ENCODE peak calls at places on chromosome 12, in seven cellular contexts. Z is mesendoderm, D is neuronal stem cell, Y is IMR-90, H is H9, A is mesenchymal stem cell, X is trophoblast cell. P is an unnamed sample.

GRCh38 chr12:132143328-132144071 is 619 bp downstream of the DDX51 start:
- DNase-seq in A (no peak), H (no peak), X (no peak), Y (no peak), Z (no peak), D (no peak), P (no peak)

GRCh38 chr12:49953146-49953545 is 2.6 kb downstream of the AQP2 start:
- DNase-seq in A (no peak), Y (no peak), X (no peak), Z (no peak), H (no peak), D (no peak), P (no peak)

GRCh38 chr12:130990034-130990433 is 36.3 kb downstream of the ADGRD1 start:
- DNase-seq in H (no peak), D (no peak), X (no peak), A (no peak), Y (no peak), Z (no peak), P (no peak)

GRCh38 chr12:49549735-49550710 is 11.2 kb downstream of the KCNH3 start:
- DNase-seq in H (no peak), X (no peak), Y (no peak), A (no peak), Z (no peak), D (no peak), P (no peak)

GRCh38 chr12:109927622-109928021 is 27.5 kb downstream of the TCHP start:
- DNase-seq in Z (peak; percentile 57), Y (peak; percentile 41), D (no peak), A (peak; percentile 57), X (peak; percentile 72), H (peak; percentile 71), P (no peak)

GRCh38 chr12:2773199-2773875 is 21.4 kb upstream of the FKBP4 start:
- DNase-seq in Y (no peak), X (no peak), A (no peak), Z (no peak), D (no peak), H (peak; percentile 29), P (no peak)

GRCh38 chr12:104748790-104749189 is 209.3 kb downstream of the SLC41A2 start:
- DNase-seq in A (peak; percentile 73), Y (peak; percentile 60), H (peak; percentile 12), X (peak; percentile 79), Z (no peak), D (no peak), P (no peak)

GRCh38 chr12:93581370-93581769 is 8.9 kb downstream of the SOCS2 start:
- DNase-seq in H (no peak), Z (no peak), A (no peak), Y (no peak), D (no peak), X (no peak), P (no peak)

GRCh38 chr12:62484234-62484633 is 17.6 kb downstream of the MON2 start:
- DNase-seq in D (no peak), A (no peak), H (no peak), Y (no peak), Z (no peak), X (peak; percentile 11), P (no peak)

GRCh38 chr12:45913631-45914030 is 76.7 kb downstream of the SCAF11 start:
- DNase-seq in H (no peak), D (no peak), A (no peak), Z (no peak), Y (no peak), X (no peak), P (no peak)

GRCh38 chr12:45914090-45914489 is 76.3 kb downstream of the SCAF11 start:
- DNase-seq in H (no peak), Z (peak; percentile 67), D (no peak), A (peak; percentile 80), Y (peak; percentile 91), X (no peak), P (no peak)

DNA sequence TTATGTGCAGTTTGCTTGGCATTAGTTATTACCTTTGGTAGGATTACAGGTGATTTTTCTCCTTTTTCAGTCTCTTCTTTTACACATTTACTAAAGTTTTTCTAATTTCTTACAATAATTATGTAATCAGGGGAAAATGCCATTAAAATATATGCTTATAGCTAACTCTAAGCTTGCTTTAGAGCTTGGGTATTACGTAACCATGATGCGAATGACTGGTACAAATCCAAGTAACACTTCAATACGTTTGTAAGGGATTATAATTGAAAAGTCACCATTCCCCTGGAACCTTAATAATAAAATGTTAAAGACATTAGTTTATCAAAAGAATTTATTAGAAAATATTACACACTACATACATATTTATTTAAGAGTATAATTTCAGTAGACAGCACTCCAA is 71.6 kb downstream of the SCAF11 start:
- DNase-seq in A (no peak), X (no peak), Z (no peak), H (no peak), D (no peak), Y (no peak), P (no peak)
- H4K8ac ChIP-seq in A (no peak overlapping the region), X (no peak overlapping the region), Z (no peak overlapping the region), H (no peak overlapping the region), D (no peak overlapping the region), Y (no peak overlapping the region), P (no peak overlapping the region)

DNA sequence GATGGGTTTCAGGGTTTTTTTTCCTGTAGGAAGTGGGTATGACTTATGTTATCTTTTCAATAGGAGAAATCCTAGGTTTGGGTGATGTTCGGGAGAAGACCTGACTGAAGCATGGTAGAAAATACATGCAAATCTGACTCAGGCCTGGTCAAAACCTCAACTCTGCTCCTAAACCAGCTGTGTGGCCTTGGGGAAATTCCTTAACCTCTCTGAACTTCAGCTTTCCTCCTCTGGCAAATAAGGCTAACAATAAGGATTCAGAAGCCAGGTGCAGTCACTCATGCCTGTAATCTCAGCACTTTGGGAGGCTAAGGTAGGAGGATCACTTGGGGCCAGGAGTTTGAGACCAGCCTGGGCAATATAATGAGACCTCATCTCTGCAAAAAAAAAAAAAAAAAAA is 148.5 kb downstream of the PHETA1 start:
- DNase-seq in D (no peak), A (no peak), Y (no peak), X (no peak), Z (no peak), H (no peak), P (no peak)
- H2BK120ac ChIP-seq in D (no peak overlapping the region), A (no peak overlapping the region), Y (no peak overlapping the region), X (no peak overlapping the region), Z (no peak overlapping the region), H (no peak overlapping the region), P (no peak overlapping the region)

DNA sequence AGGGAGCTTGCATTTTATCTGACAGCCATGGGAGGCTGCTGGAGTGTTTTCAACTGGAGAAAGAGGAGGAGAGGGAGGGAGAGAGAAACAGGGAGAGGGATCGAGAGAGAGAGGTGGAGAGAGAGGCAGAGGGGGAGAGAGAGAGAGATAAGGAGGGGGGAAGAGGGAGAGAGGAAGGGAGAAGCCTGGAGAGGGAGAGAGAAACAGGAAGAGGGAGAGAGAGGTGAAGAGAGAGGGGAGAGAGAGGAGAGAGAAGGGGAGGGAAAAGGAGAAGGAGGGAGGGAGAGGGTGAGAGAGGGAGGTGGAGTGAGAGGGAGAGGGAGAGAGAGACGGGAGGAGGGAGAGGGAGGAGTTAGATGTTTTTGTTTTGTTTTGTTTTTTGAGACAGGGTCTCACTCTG is 45.6 kb downstream of the DNAH10 start:
- DNase-seq in Y (no peak), A (no peak), X (no peak), H (no peak), D (no peak), Z (peak; percentile 18), P (no peak)
- H4K8ac ChIP-seq in Y (no peak overlapping the region), A (no peak overlapping the region), X (no peak overlapping the region), H (no peak overlapping the region), D (no peak overlapping the region), Z (no peak overlapping the region), P (no peak overlapping the region)

DNA sequence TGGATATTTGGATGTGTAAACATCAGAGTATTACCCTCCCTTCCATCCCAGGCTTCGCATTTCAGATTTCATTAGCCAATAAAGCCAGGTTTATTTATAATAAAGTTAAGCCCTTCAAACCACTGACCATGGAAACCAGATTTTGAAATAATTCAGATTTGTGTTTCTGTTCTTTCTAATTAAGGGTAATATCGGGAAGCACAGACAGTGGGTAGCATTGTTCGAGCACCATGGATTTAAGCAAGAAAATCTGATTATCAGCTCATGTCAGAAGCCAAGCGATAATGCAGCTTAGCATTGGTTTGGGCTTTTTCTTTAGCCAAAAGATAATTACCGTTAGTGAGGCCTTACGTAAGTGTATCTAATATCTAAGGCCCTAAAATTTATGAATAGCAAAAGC is 116.1 kb downstream of the C12orf42 start:
- DNase-seq in Z (no peak), D (no peak), A (no peak), Y (no peak), H (no peak), X (no peak), P (no peak)
- H2BK120ac ChIP-seq in Z (no peak overlapping the region), D (no peak overlapping the region), A (no peak overlapping the region), Y (no peak overlapping the region), H (no peak overlapping the region), X (no peak overlapping the region), P (no peak overlapping the region)

GRCh38 chr12:42588981-42589464 is 523 bp downstream of the PRICKLE1 start:
- DNase-seq in Y (peak; percentile 38), X (peak; percentile 54), D (peak; percentile 43), Z (peak; percentile 80), A (peak; percentile 47), H (peak; percentile 76), P (peak; percentile 80)

GRCh38 chr12:42587564-42588307 is 1.8 kb downstream of the PRICKLE1 start:
- DNase-seq in Z (no peak), D (no peak), X (no peak), H (no peak), A (no peak), Y (peak; percentile 16), P (no peak)

GRCh38 chr12:42588308-42588836 is 1.2 kb downstream of the PRICKLE1 start:
- DNase-seq in A (peak; percentile 16), Y (peak; percentile 34), H (no peak), Z (no peak), X (no peak), D (no peak), P (no peak)

GRCh38 chr12:42590324-42590934 is 883 bp upstream of the PRICKLE1 start:
- DNase-seq in Y (no peak), A (peak; percentile 33), Z (peak; percentile 60), D (peak; percentile 18), H (peak; percentile 51), X (no peak), P (no peak)

DNA sequence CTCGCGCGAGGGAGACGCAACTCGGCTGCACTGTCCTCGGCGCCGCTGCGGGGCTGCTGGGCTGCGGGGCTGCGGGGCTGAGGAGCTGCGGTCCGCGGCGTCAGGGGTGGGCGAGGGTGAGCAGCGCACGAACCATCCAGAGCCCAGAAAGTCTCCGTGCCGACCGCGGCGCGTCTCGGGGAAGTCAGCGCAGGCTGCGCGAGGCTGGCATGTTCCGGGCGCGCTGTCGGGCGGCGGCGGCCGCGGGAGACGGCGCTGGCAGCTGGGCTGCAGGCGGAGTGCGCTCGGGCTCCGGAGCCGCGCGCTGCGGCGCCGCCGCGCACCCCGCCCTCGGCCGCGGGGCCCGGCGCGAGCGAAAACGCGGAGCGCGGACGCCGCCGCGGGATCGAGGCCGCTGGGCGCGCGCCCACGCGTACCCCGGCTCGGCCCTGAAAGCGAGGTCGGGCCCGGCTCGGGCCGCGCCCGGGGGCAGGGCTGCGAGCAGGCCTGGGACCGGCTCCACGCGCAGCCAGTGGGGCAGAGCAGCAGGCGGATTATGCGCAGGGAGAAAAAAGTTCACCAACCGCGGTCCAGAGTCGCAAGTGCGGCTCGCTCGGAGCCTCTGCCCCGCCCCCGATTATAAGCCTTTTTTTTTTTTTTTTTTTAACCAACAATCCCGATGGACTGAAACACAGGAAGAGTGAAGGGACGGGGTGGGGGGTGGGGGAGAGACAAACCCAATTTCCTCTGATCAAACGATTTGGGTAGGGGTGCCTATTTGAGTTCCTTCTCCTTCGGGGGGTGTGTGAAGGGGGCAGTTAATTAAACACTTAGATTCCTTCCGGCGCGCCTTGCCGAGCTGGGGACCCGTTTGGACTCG is at the start of gene PRICKLE1:
- DNase-seq in H (peak; percentile 46), A (peak; percentile 56), Z (peak; percentile 68), Y (peak; percentile 60), D (peak; percentile 61), X (peak; percentile 42), P (peak; percentile 70)
- H4K8ac ChIP-seq in H (no peak within 1 kb of the TSS), A (peak within 1 kb of the TSS; percentile 84), Z (no peak within 1 kb of the TSS), Y (peak within 1 kb of the TSS; percentile 38), D (no peak within 1 kb of the TSS), X (peak within 1 kb of the TSS; percentile 85), P (peak within 1 kb of the TSS; percentile 45)

P was measured in H1.